ENCODE peak calls at places on chromosomes 5 and 9, in ten cellular contexts. L is IMR-90, M is upper lobe of left lung, V is prostate gland, N is ovary, F is tibial nerve, I is HepG2, J is Peyer's patch, B is body of pancreas, G is HCT116. X is an unnamed sample.

GRCh38 chr9:133978226-133979123 is 13.6 kb downstream of the VAV2 start:
- DNase-seq in L (no peak), M (no peak), V (no peak), N (no peak), F (no peak), I (peak; percentile 93), J (no peak), B (peak; percentile 87), G (no peak), X (no peak)

GRCh38 chr5:53037141-53037859 is 48.1 kb downstream of the ITGA2 start:
- DNase-seq in L (peak; percentile 78), M (no peak), V (no peak), N (no peak), F (no peak), I (no peak), J (no peak), B (no peak), G (peak; percentile 38), X (no peak)

GRCh38 chr9:37549527-37549926 is 26.7 kb downstream of the FBXO10 start:
- DNase-seq in L (peak; percentile 40), M (no peak), V (no peak), N (no peak), F (no peak), I (no peak), J (no peak), B (no peak), G (no peak), X (no peak)

GRCh38 chr9:113511856-113512761 is 48.6 kb downstream of the RGS3 start:
- DNase-seq in L (peak; percentile 73), M (no peak), V (no peak), N (no peak), F (no peak), I (no peak), J (peak; percentile 53), B (no peak), G (no peak), X (no peak)

GRCh38 chr5:51889703-51890102 is 506.5 kb downstream of the ISL1 start:
- DNase-seq in L (no peak), M (no peak), V (no peak), N (no peak), F (no peak), I (no peak), J (no peak), B (no peak), G (no peak), X (no peak)

GRCh38 chr5:169904059-169904458 is 76.2 kb downstream of the INSYN2B start:
- DNase-seq in L (peak; percentile 31), M (no peak), V (no peak), N (no peak), F (no peak), I (no peak), J (no peak), B (no peak), G (no peak), X (no peak)

GRCh38 chr9:123049589-123050222 is 16.2 kb downstream of the GPR21 start:
- DNase-seq in L (peak; percentile 24), M (no peak), V (peak; percentile 57), N (no peak), F (no peak), I (peak; percentile 24), J (no peak), B (peak; percentile 53), G (no peak), X (peak; percentile 56)

GRCh38 chr5:34490501-34491250 is 165.5 kb upstream of the RAI14 start:
- DNase-seq in L (no peak), M (peak; percentile 49), V (no peak), N (no peak), F (no peak), I (peak; percentile 40), J (no peak), B (no peak), G (no peak), X (no peak)

GRCh38 chr5:167573274-167574127 is 717.9 kb upstream of the WWC1 start:
- DNase-seq in L (peak; percentile 50), M (no peak), V (peak; percentile 38), N (no peak), F (no peak), I (no peak), J (no peak), B (no peak), G (no peak), X (no peak)

GRCh38 chr5:119218830-119219782 is 136.7 kb upstream of the TNFAIP8 start:
- DNase-seq in L (peak; percentile 6), M (no peak), V (no peak), N (no peak), F (no peak), I (peak; percentile 18), J (no peak), B (no peak), G (no peak), X (no peak)

GRCh38 chr5:176447982-176448608 is at the start of gene FAF2:
- DNase-seq in L (peak; percentile 99), M (peak; percentile 96), V (peak; percentile 96), N (peak; percentile 96), F (peak; percentile 95), I (peak; percentile 88), J (peak; percentile 94), B (peak; percentile 97), G (peak; percentile 97), X (peak; percentile 99)
- TF ChIP-seq POLR2A in L (peak; percentile 96), M (peak; percentile 92), V (peak; percentile 64), N (peak; percentile 97), F (peak; percentile 89), I (peak; percentile 87), J (peak; percentile 85), B (peak; percentile 92), G (peak; percentile 56), X (peak; percentile 80)

DNA sequence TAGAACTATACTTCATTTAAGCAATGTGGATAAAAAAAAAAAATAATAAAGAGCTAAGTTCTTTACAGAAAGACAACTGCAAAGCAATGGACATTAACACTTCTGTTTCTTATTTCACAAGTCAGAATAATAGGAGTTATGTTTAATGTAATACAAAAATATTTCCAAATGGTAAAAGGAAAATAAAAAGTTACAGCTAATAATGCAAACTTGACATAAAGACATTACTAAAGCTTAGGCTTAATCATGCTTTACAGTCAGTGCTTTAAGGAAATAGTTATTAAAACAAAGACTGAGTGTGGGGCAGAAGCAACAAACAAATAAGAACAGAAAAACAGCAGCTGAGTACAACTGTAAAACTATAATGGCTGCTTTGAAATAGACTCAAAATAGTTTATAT is 56.7 kb downstream of the ZFR start:
- DNase-seq in L (no peak), M (no peak), V (no peak), N (no peak), F (no peak), I (no peak), J (no peak), B (no peak), G (no peak), X (no peak)
- H3K36me3 ChIP-seq in L (peaks cover 27% of the 10 kb centered on the region), M (peaks cover 35% of the 10 kb centered on the region), V (no peaks in the 10 kb centered on the region), N (no peaks in the 10 kb centered on the region), F (no peaks in the 10 kb centered on the region), I (peaks cover 16% of the 10 kb centered on the region), J (no peaks in the 10 kb centered on the region), B (peaks cover 14% of the 10 kb centered on the region), G (peaks cover 65% of the 10 kb centered on the region), X (no peaks in the 10 kb centered on the region)

GRCh38 chr5:132791026-132791425 is 14.0 kb upstream of the SEPTIN8 start:
- DNase-seq in L (no peak), M (no peak), V (no peak), N (no peak), F (no peak), I (no peak), J (no peak), B (no peak), G (no peak), X (no peak)
- TF ChIP-seq POLR2A in L (no peak), M (no peak), V (no peak), N (no peak), F (no peak), I (no peak), J (no peak), B (no peak), G (no peak), X (no peak)

GRCh38 chr5:149546974-149547373 is 4.3 kb downstream of the CSNK1A1 start:
- DNase-seq in L (no peak), M (no peak), V (peak; percentile 81), N (no peak), F (no peak), I (no peak), J (no peak), B (no peak), G (no peak), X (no peak)
- H3K36me3 ChIP-seq in L (peaks cover 47% of the 10 kb centered on the region), M (peaks cover 15% of the 10 kb centered on the region), V (no peaks in the 10 kb centered on the region), N (no peaks in the 10 kb centered on the region), F (no peaks in the 10 kb centered on the region), I (peaks cover 11% of the 10 kb centered on the region), J (no peaks in the 10 kb centered on the region), B (no peaks in the 10 kb centered on the region), G (peaks cover 27% of the 10 kb centered on the region), X (no peaks in the 10 kb centered on the region)

DNA sequence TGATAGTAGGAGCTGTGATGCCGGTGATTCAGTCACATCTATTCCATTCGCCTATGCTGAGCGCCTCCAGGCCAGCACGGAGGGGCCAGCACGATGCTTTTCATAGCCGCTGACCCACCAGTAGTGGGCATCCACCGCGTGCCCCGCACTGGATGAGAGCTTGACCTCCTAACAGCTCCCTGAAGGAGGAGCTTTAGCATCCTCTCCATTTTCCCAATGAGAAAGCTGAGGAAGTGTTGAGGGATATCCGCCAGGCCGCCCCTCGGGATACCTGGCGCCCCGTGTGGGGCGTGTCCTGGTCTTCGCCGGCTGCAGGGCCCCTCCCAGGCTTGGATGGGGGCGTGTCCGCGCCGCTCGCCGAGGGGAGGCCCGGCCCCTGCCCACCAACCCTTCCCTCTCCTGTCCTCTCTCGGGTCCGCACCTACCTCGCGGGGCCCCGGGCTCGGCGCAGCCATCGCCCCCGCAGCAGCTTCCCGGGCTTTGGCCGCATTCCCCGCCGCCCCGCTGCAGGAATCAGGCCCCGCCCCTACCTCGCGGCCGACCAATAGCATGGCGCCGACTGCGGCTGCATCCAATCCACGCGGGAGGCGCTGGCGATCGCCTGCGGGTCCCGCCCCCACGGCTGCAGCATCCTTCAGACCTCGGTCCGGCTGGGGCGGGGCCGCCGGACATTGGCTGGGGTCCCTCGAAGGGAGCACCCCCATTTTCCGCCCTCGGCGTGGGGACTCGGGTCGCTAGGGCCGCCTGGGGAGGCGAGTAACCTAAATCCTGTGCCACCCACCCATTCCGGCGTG is at the start of gene PIP5KL1:
- DNase-seq in L (peak; percentile 82), M (peak; percentile 88), V (peak; percentile 62), N (peak; percentile 86), F (no peak), I (peak; percentile 67), J (peak; percentile 78), B (peak; percentile 75), G (peak; percentile 52), X (peak; percentile 85)
- TF ChIP-seq POLR2A in L (no peak), M (no peak), V (no peak), N (no peak), F (no peak), I (no peak), J (no peak), B (no peak), G (no peak), X (no peak)

GRCh38 chr9:389758-390157 is 175.1 kb downstream of the DOCK8 start:
- DNase-seq in L (no peak), M (peak; percentile 63), V (no peak), N (no peak), F (no peak), I (no peak), J (no peak), B (no peak), G (no peak), X (no peak)
- H3K36me3 ChIP-seq in L (no peaks in the 10 kb centered on the region), M (peaks cover 20% of the 10 kb centered on the region), V (no peaks in the 10 kb centered on the region), N (no peaks in the 10 kb centered on the region), F (no peaks in the 10 kb centered on the region), I (no peaks in the 10 kb centered on the region), J (no peaks in the 10 kb centered on the region), B (no peaks in the 10 kb centered on the region), G (no peaks in the 10 kb centered on the region), X (no peaks in the 10 kb centered on the region)